ENCODE peak calls at places on chromosome 22, in ten cellular contexts. One of them, this sample, is unnamed.

GRCh38 chr22:46336119-46337078 is 885 bp downstream of the TRMU start:
- DNase-seq in HCT116: no peak
- DNase-seq in adrenal gland: no peak
- DNase-seq in AG09319: no peak
- DNase-seq in A549: no peak
- DNase-seq in WERI-Rb-1: peak; percentile 30
- DNase-seq in HFFc6: peak; percentile 28
- DNase-seq in H1: no peak
- DNase-seq in WTC11: peak; percentile 30
- DNase-seq in PC-3: peak; percentile 4
- DNase-seq in this sample: no peak

GRCh38 chr22:49156662-49157285 is 670.9 kb downstream of the BRD1 start:
- DNase-seq in PC-3: peak; percentile 5
- DNase-seq in adrenal gland: no peak
- DNase-seq in WTC11: no peak
- DNase-seq in A549: no peak
- DNase-seq in H1: no peak
- DNase-seq in HFFc6: no peak
- DNase-seq in HCT116: no peak
- DNase-seq in WERI-Rb-1: peak; percentile 35
- DNase-seq in AG09319: no peak
- DNase-seq in this sample: no peak

GRCh38 chr22:41598081-41598480 is 8.4 kb upstream of the PMM1 start:
- DNase-seq in H1: no peak
- DNase-seq in WTC11: no peak
- DNase-seq in HCT116: no peak
- DNase-seq in adrenal gland: peak; percentile 68
- DNase-seq in A549: no peak
- DNase-seq in AG09319: no peak
- DNase-seq in PC-3: peak; percentile 40
- DNase-seq in WERI-Rb-1: no peak
- DNase-seq in HFFc6: peak; percentile 90
- DNase-seq in this sample: no peak

GRCh38 chr22:38172489-38173155 is 9.0 kb downstream of the PLA2G6 start:
- DNase-seq in HFFc6: no peak
- DNase-seq in AG09319: no peak
- DNase-seq in H1: no peak
- DNase-seq in PC-3: peak; percentile 13
- DNase-seq in WERI-Rb-1: no peak
- DNase-seq in WTC11: no peak
- DNase-seq in adrenal gland: peak; percentile 71
- DNase-seq in A549: no peak
- DNase-seq in HCT116: no peak
- DNase-seq in this sample: no peak

GRCh38 chr22:27240298-27240885 is 561.2 kb downstream of the MN1 start:
- DNase-seq in HFFc6: no peak
- DNase-seq in HCT116: no peak
- DNase-seq in PC-3: no peak
- DNase-seq in AG09319: no peak
- DNase-seq in WERI-Rb-1: no peak
- DNase-seq in H1: no peak
- DNase-seq in adrenal gland: no peak
- DNase-seq in WTC11: no peak
- DNase-seq in A549: no peak
- DNase-seq in this sample: no peak

GRCh38 chr22:31400023-31400397 is 606 bp downstream of the DRG1 start:
- DNase-seq in PC-3: no peak
- DNase-seq in WERI-Rb-1: peak; percentile 56
- DNase-seq in HCT116: no peak
- DNase-seq in adrenal gland: peak; percentile 19
- DNase-seq in WTC11: no peak
- DNase-seq in H1: no peak
- DNase-seq in HFFc6: peak; percentile 1
- DNase-seq in AG09319: no peak
- DNase-seq in A549: no peak
- DNase-seq in this sample: no peak

GRCh38 chr22:47631571-47632102 is 869.2 kb downstream of the TBC1D22A start:
- DNase-seq in AG09319: no peak
- DNase-seq in HFFc6: no peak
- DNase-seq in HCT116: peak; percentile 65
- DNase-seq in adrenal gland: no peak
- DNase-seq in WTC11: no peak
- DNase-seq in WERI-Rb-1: no peak
- DNase-seq in A549: no peak
- DNase-seq in PC-3: peak; percentile 91
- DNase-seq in H1: no peak
- DNase-seq in this sample: no peak

GRCh38 chr22:28052818-28053217 is 133.8 kb upstream of the PITPNB start:
- DNase-seq in adrenal gland: no peak
- DNase-seq in HFFc6: no peak
- DNase-seq in PC-3: no peak
- DNase-seq in AG09319: no peak
- DNase-seq in A549: no peak
- DNase-seq in WTC11: no peak
- DNase-seq in H1: no peak
- DNase-seq in WERI-Rb-1: no peak
- DNase-seq in HCT116: no peak
- DNase-seq in this sample: no peak

GRCh38 chr22:39115570-39115969 is 18.5 kb downstream of the APOBEC3H start:
- DNase-seq in A549: no peak
- DNase-seq in HFFc6: no peak
- DNase-seq in WTC11: no peak
- DNase-seq in adrenal gland: no peak
- DNase-seq in HCT116: no peak
- DNase-seq in AG09319: no peak
- DNase-seq in WERI-Rb-1: no peak
- DNase-seq in PC-3: no peak
- DNase-seq in H1: no peak
- DNase-seq in this sample: no peak

GRCh38 chr22:37792494-37792893 is 15.2 kb upstream of the GCAT start:
- DNase-seq in HFFc6: no peak
- DNase-seq in PC-3: no peak
- DNase-seq in HCT116: no peak
- DNase-seq in WTC11: no peak
- DNase-seq in WERI-Rb-1: no peak
- DNase-seq in AG09319: no peak
- DNase-seq in adrenal gland: no peak
- DNase-seq in A549: no peak
- DNase-seq in H1: no peak
- DNase-seq in this sample: no peak

GRCh38 chr22:32720924-32721323 is 80.6 kb upstream of the TIMP3 start:
- DNase-seq in HCT116: no peak
- DNase-seq in H1: no peak
- DNase-seq in PC-3: no peak
- DNase-seq in WTC11: no peak
- DNase-seq in adrenal gland: no peak
- DNase-seq in HFFc6: peak; percentile 16
- DNase-seq in AG09319: no peak
- DNase-seq in WERI-Rb-1: no peak
- DNase-seq in A549: no peak
- DNase-seq in this sample: no peak

GRCh38 chr22:49565516-49565855 is 262.2 kb downstream of the BRD1 start:
- DNase-seq in HFFc6: no peak
- DNase-seq in HCT116: no peak
- DNase-seq in WERI-Rb-1: no peak
- DNase-seq in H1: no peak
- DNase-seq in A549: no peak
- DNase-seq in PC-3: no peak
- DNase-seq in adrenal gland: no peak
- DNase-seq in WTC11: no peak
- DNase-seq in AG09319: no peak
- DNase-seq in this sample: no peak

GRCh38 chr22:24994070-24994763 is 41.7 kb downstream of the KIAA1671 start:
- DNase-seq in HCT116: peak; percentile 73
- DNase-seq in WERI-Rb-1: peak; percentile 75
- DNase-seq in H1: no peak
- DNase-seq in adrenal gland: no peak
- DNase-seq in HFFc6: peak; percentile 53
- DNase-seq in PC-3: peak; percentile 70
- DNase-seq in WTC11: peak; percentile 64
- DNase-seq in A549: peak; percentile 52
- DNase-seq in AG09319: no peak
- DNase-seq in this sample: no peak

GRCh38 chr22:32722441-32722840 is 79.1 kb upstream of the TIMP3 start:
- DNase-seq in HFFc6: no peak
- DNase-seq in HCT116: no peak
- DNase-seq in A549: no peak
- DNase-seq in WERI-Rb-1: no peak
- DNase-seq in WTC11: no peak
- DNase-seq in AG09319: no peak
- DNase-seq in adrenal gland: no peak
- DNase-seq in H1: no peak
- DNase-seq in PC-3: no peak
- DNase-seq in this sample: no peak

GRCh38 chr22:44819966-44820631 is 67.7 kb downstream of the ARHGAP8 start:
- DNase-seq in PC-3: no peak
- DNase-seq in HCT116: no peak
- DNase-seq in AG09319: no peak
- DNase-seq in WTC11: no peak
- DNase-seq in A549: no peak
- DNase-seq in adrenal gland: no peak
- DNase-seq in H1: peak; percentile 67
- DNase-seq in WERI-Rb-1: no peak
- DNase-seq in HFFc6: no peak
- DNase-seq in this sample: no peak

GRCh38 chr22:24768537-24769374 is 5.8 kb downstream of the PIWIL3 start:
- DNase-seq in adrenal gland: peak; percentile 73
- DNase-seq in WERI-Rb-1: peak; percentile 75
- DNase-seq in AG09319: peak; percentile 18
- DNase-seq in H1: peak; percentile 76
- DNase-seq in WTC11: peak; percentile 72
- DNase-seq in HFFc6: peak; percentile 45
- DNase-seq in HCT116: peak; percentile 54
- DNase-seq in A549: peak; percentile 68
- DNase-seq in PC-3: peak; percentile 68
- DNase-seq in this sample: peak; percentile 58

GRCh38 chr22:28381427-28382167 is 298.0 kb downstream of the TTC28 start:
- DNase-seq in HFFc6: peak; percentile 45
- DNase-seq in WERI-Rb-1: no peak
- DNase-seq in HCT116: no peak
- DNase-seq in PC-3: peak; percentile 56
- DNase-seq in AG09319: no peak
- DNase-seq in A549: no peak
- DNase-seq in H1: no peak
- DNase-seq in adrenal gland: no peak
- DNase-seq in WTC11: no peak
- DNase-seq in this sample: no peak

GRCh38 chr22:46171940-46172339 is 21.6 kb downstream of the PPARA start:
- DNase-seq in A549: no peak
- DNase-seq in adrenal gland: peak; percentile 39
- DNase-seq in AG09319: peak; percentile 75
- DNase-seq in H1: no peak
- DNase-seq in WERI-Rb-1: no peak
- DNase-seq in HCT116: peak; percentile 15
- DNase-seq in WTC11: no peak
- DNase-seq in HFFc6: peak; percentile 64
- DNase-seq in PC-3: peak; percentile 86
- DNase-seq in this sample: no peak

GRCh38 chr22:23533328-23533762 is 46.7 kb downstream of the IGLL1 start:
- DNase-seq in PC-3: no peak
- DNase-seq in HCT116: no peak
- DNase-seq in AG09319: no peak
- DNase-seq in H1: peak; percentile 87
- DNase-seq in WERI-Rb-1: peak; percentile 84
- DNase-seq in HFFc6: no peak
- DNase-seq in WTC11: peak; percentile 83
- DNase-seq in adrenal gland: peak; percentile 37
- DNase-seq in A549: peak; percentile 58
- DNase-seq in this sample: peak; percentile 13
- TF ChIP-seq CTCF in PC-3: no peak
- TF ChIP-seq CTCF in HCT116: no peak
- TF ChIP-seq CTCF in AG09319: peak; percentile 11
- TF ChIP-seq CTCF in H1: peak; percentile 63
- TF ChIP-seq CTCF in WERI-Rb-1: peak; percentile 44
- TF ChIP-seq CTCF in HFFc6: no peak
- TF ChIP-seq CTCF in WTC11: no peak
- TF ChIP-seq CTCF in adrenal gland: peak; percentile 32
- TF ChIP-seq CTCF in A549: no peak
- TF ChIP-seq CTCF in this sample: no peak

GRCh38 chr22:26057731-26058130 is 111.5 kb upstream of the SEZ6L start:
- DNase-seq in AG09319: no peak
- DNase-seq in H1: no peak
- DNase-seq in HCT116: no peak
- DNase-seq in A549: no peak
- DNase-seq in HFFc6: no peak
- DNase-seq in adrenal gland: no peak
- DNase-seq in WTC11: no peak
- DNase-seq in PC-3: no peak
- DNase-seq in WERI-Rb-1: no peak
- DNase-seq in this sample: no peak
- TF ChIP-seq CTCF in AG09319: no peak
- TF ChIP-seq CTCF in H1: no peak
- TF ChIP-seq CTCF in HCT116: no peak
- TF ChIP-seq CTCF in A549: no peak
- TF ChIP-seq CTCF in HFFc6: no peak
- TF ChIP-seq CTCF in adrenal gland: no peak
- TF ChIP-seq CTCF in WTC11: no peak
- TF ChIP-seq CTCF in PC-3: no peak
- TF ChIP-seq CTCF in WERI-Rb-1: no peak
- TF ChIP-seq CTCF in this sample: no peak

GRCh38 chr22:19854778-19855503 is at the start of the genes GNB1L and RTL10:
- DNase-seq in WERI-Rb-1: peak; percentile 97
- DNase-seq in A549: peak; percentile 95
- DNase-seq in PC-3: peak; percentile 95
- DNase-seq in AG09319: peak; percentile 92
- DNase-seq in H1: peak; percentile 94
- DNase-seq in adrenal gland: peak; percentile 96
- DNase-seq in WTC11: peak; percentile 95
- DNase-seq in HFFc6: peak; percentile 94
- DNase-seq in HCT116: peak; percentile 85
- DNase-seq in this sample: peak; percentile 95
- TF ChIP-seq CTCF in WERI-Rb-1: peak; percentile 20
- TF ChIP-seq CTCF in A549: no peak
- TF ChIP-seq CTCF in PC-3: no peak
- TF ChIP-seq CTCF in AG09319: peak; percentile 10
- TF ChIP-seq CTCF in H1: no peak
- TF ChIP-seq CTCF in adrenal gland: no peak
- TF ChIP-seq CTCF in WTC11: no peak
- TF ChIP-seq CTCF in HFFc6: no peak
- TF ChIP-seq CTCF in HCT116: no peak
- TF ChIP-seq CTCF in this sample: no peak

GRCh38 chr22:43515902-43516301 is 104.1 kb downstream of the MPPED1 start:
- DNase-seq in adrenal gland: no peak
- DNase-seq in H1: peak; percentile 87
- DNase-seq in HCT116: no peak
- DNase-seq in WTC11: peak; percentile 82
- DNase-seq in WERI-Rb-1: peak; percentile 29
- DNase-seq in A549: no peak
- DNase-seq in PC-3: no peak
- DNase-seq in AG09319: no peak
- DNase-seq in HFFc6: no peak
- DNase-seq in this sample: no peak
- TF ChIP-seq CTCF in adrenal gland: no peak
- TF ChIP-seq CTCF in H1: peak; percentile 89
- TF ChIP-seq CTCF in HCT116: peak; percentile 51
- TF ChIP-seq CTCF in WTC11: peak; percentile 51
- TF ChIP-seq CTCF in WERI-Rb-1: peak; percentile 54
- TF ChIP-seq CTCF in A549: no peak
- TF ChIP-seq CTCF in PC-3: no peak
- TF ChIP-seq CTCF in AG09319: no peak
- TF ChIP-seq CTCF in HFFc6: peak; percentile 23
- TF ChIP-seq CTCF in this sample: no peak

This sample was measured in D721Med.